ENCODE peak calls at places on chromosomes 7 and 10, in five cellular contexts. One of them, this sample, is unnamed.

GRCh38 chr10:18352175-18352574 is 212.0 kb downstream of the CACNB2 start:
- DNase-seq in keratinocyte: no peak
- DNase-seq in mesendoderm: no peak
- DNase-seq in neural progenitor cell: no peak
- DNase-seq in fibroblast of lung: no peak
- DNase-seq in this sample: no peak

GRCh38 chr10:67976292-67977245 is 92.1 kb downstream of the SIRT1 start:
- DNase-seq in keratinocyte: no peak
- DNase-seq in mesendoderm: no peak
- DNase-seq in neural progenitor cell: peak
- DNase-seq in fibroblast of lung: no peak
- DNase-seq in this sample: no peak

GRCh38 chr7:46654546-46655443 is 733.7 kb upstream of the IGFBP3 start:
- DNase-seq in keratinocyte: peak
- DNase-seq in mesendoderm: no peak
- DNase-seq in neural progenitor cell: no peak
- DNase-seq in fibroblast of lung: no peak
- DNase-seq in this sample: peak

GRCh38 chr7:155597753-155598140 is 46.7 kb upstream of the RBM33 start:
- DNase-seq in keratinocyte: no peak
- DNase-seq in mesendoderm: no peak
- DNase-seq in neural progenitor cell: no peak
- DNase-seq in fibroblast of lung: no peak
- DNase-seq in this sample: no peak

GRCh38 chr7:28840515-28841125 is 117.5 kb downstream of the TRIL start:
- DNase-seq in keratinocyte: no peak
- DNase-seq in mesendoderm: peak
- DNase-seq in neural progenitor cell: no peak
- DNase-seq in fibroblast of lung: peak
- DNase-seq in this sample: no peak

GRCh38 chr10:70594161-70594560 is 8.4 kb downstream of the PRF1 start:
- DNase-seq in keratinocyte: no peak
- DNase-seq in mesendoderm: no peak
- DNase-seq in neural progenitor cell: no peak
- DNase-seq in fibroblast of lung: no peak
- DNase-seq in this sample: no peak

GRCh38 chr10:101952196-101952595 is 103.8 kb downstream of the ARMH3 start:
- DNase-seq in keratinocyte: no peak
- DNase-seq in mesendoderm: no peak
- DNase-seq in neural progenitor cell: no peak
- DNase-seq in fibroblast of lung: no peak
- DNase-seq in this sample: no peak

GRCh38 chr10:52729259-52730104 is 43.1 kb downstream of the MBL2 start:
- DNase-seq in keratinocyte: no peak
- DNase-seq in mesendoderm: peak
- DNase-seq in neural progenitor cell: peak
- DNase-seq in fibroblast of lung: peak
- DNase-seq in this sample: peak

GRCh38 chr10:89692416-89692815 is 9.0 kb upstream of the KIF20B start:
- DNase-seq in keratinocyte: no peak
- DNase-seq in mesendoderm: no peak
- DNase-seq in neural progenitor cell: no peak
- DNase-seq in fibroblast of lung: no peak
- DNase-seq in this sample: no peak

GRCh38 chr10:43060291-43060690 is 16.6 kb upstream of the RET start:
- DNase-seq in keratinocyte: no peak
- DNase-seq in mesendoderm: no peak
- DNase-seq in neural progenitor cell: no peak
- DNase-seq in fibroblast of lung: no peak
- DNase-seq in this sample: peak

DNA sequence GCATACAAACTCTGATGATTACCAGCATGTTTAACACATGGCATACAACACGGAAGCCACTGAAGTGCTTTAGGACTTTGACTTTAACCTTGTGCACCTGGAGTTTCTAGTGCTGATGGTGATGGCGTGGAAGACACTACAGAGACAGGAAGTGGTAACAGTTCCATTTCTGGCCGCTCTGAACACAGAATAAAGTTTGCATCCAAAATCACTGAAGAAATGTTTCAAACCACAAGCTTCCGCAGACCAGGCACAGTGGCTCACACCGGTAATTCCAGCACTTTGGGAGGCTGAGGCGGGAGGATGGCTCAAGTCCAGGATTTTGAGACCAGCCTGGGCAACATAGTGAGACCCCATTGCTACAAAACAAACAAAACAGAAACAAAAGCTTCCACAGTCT is 40.3 kb upstream of the TNPO3 start:
- DNase-seq in keratinocyte: no peak
- DNase-seq in mesendoderm: no peak
- DNase-seq in neural progenitor cell: no peak
- DNase-seq in fibroblast of lung: no peak
- DNase-seq in this sample: no peak
- H3K4me2 ChIP-seq in keratinocyte: no peak
- H3K4me2 ChIP-seq in mesendoderm: no peak
- H3K4me2 ChIP-seq in neural progenitor cell: no peak
- H3K4me2 ChIP-seq in fibroblast of lung: no peak
- H3K4me2 ChIP-seq in this sample: no peak

GRCh38 chr10:87559392-87559791 is 54.7 kb downstream of the MINPP1 start:
- DNase-seq in keratinocyte: no peak
- DNase-seq in mesendoderm: peak
- DNase-seq in neural progenitor cell: no peak
- DNase-seq in fibroblast of lung: no peak
- DNase-seq in this sample: no peak
- H3K4me2 ChIP-seq in keratinocyte: no peak
- H3K4me2 ChIP-seq in mesendoderm: no peak
- H3K4me2 ChIP-seq in neural progenitor cell: no peak
- H3K4me2 ChIP-seq in fibroblast of lung: no peak
- H3K4me2 ChIP-seq in this sample: no peak

GRCh38 chr10:100483876-100484666 is 21.3 kb downstream of the WNT8B start:
- DNase-seq in keratinocyte: no peak
- DNase-seq in mesendoderm: no peak
- DNase-seq in neural progenitor cell: no peak
- DNase-seq in fibroblast of lung: no peak
- DNase-seq in this sample: no peak
- H3K4me2 ChIP-seq in keratinocyte: no peak
- H3K4me2 ChIP-seq in mesendoderm: no peak
- H3K4me2 ChIP-seq in neural progenitor cell: peak
- H3K4me2 ChIP-seq in fibroblast of lung: no peak
- H3K4me2 ChIP-seq in this sample: no peak

DNA sequence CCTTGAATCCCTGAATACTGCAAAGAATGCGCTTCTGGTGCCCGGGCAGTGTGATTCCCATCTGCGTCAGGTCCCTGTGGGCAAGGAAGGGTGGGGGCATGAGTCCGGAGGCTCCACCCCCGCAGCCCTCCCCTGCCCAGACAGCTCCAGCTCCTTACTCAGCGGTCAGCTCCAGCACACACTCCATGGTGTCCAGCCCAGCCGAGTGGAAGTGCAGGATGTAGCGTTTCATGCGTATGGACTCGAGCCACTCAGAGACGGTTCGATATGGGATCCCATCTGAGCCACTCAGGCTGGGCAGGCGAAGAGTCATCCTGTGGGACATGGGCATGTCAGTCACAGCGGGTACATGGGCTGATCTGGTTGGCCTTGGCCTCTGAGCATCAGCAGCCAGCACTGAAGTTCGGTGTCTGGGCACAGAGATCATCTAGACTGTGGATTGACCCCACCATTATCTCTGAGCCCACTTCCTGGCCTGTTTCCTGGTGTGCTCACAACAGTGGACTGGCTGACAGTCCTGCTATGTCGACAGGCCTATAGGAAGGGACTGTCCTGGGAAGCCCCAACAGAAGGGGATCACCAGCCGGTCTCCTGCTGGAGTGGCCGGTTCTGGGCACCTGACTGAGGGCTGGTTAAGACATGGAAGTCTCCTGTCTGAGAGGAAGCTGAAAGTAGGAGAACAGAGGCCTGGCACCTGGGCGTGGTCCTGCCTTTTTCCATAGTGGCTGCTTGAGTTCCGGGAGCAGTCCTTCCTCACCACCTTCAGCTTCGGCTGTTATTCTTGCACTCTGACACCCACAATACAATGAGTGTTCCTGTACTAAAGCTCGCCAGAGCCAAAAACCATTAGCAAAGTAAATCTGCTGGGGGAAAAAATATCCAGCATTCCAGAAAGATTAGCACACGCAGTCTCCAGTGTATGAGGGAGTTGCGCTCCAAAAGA is 10.6 kb downstream of the ZYX start:
- DNase-seq in keratinocyte: no peak
- DNase-seq in mesendoderm: no peak
- DNase-seq in neural progenitor cell: no peak
- DNase-seq in fibroblast of lung: peak
- DNase-seq in this sample: no peak
- H3K4me2 ChIP-seq in keratinocyte: no peak
- H3K4me2 ChIP-seq in mesendoderm: no peak
- H3K4me2 ChIP-seq in neural progenitor cell: no peak
- H3K4me2 ChIP-seq in fibroblast of lung: peak
- H3K4me2 ChIP-seq in this sample: no peak

GRCh38 chr10:113026679-113027078 is 76.6 kb downstream of the TCF7L2 start:
- DNase-seq in keratinocyte: no peak
- DNase-seq in mesendoderm: no peak
- DNase-seq in neural progenitor cell: no peak
- DNase-seq in fibroblast of lung: peak
- DNase-seq in this sample: no peak

GRCh38 chr10:113029055-113029440 is 79.0 kb downstream of the TCF7L2 start:
- DNase-seq in keratinocyte: no peak
- DNase-seq in mesendoderm: no peak
- DNase-seq in neural progenitor cell: no peak
- DNase-seq in fibroblast of lung: no peak
- DNase-seq in this sample: peak

GRCh38 chr10:113028393-113029054 is 78.5 kb downstream of the TCF7L2 start:
- DNase-seq in keratinocyte: no peak
- DNase-seq in mesendoderm: no peak
- DNase-seq in neural progenitor cell: no peak
- DNase-seq in fibroblast of lung: no peak
- DNase-seq in this sample: no peak

GRCh38 chr10:113027230-113027573 is 77.2 kb downstream of the TCF7L2 start:
- DNase-seq in keratinocyte: no peak
- DNase-seq in mesendoderm: no peak
- DNase-seq in neural progenitor cell: no peak
- DNase-seq in fibroblast of lung: no peak
- DNase-seq in this sample: no peak

DNA sequence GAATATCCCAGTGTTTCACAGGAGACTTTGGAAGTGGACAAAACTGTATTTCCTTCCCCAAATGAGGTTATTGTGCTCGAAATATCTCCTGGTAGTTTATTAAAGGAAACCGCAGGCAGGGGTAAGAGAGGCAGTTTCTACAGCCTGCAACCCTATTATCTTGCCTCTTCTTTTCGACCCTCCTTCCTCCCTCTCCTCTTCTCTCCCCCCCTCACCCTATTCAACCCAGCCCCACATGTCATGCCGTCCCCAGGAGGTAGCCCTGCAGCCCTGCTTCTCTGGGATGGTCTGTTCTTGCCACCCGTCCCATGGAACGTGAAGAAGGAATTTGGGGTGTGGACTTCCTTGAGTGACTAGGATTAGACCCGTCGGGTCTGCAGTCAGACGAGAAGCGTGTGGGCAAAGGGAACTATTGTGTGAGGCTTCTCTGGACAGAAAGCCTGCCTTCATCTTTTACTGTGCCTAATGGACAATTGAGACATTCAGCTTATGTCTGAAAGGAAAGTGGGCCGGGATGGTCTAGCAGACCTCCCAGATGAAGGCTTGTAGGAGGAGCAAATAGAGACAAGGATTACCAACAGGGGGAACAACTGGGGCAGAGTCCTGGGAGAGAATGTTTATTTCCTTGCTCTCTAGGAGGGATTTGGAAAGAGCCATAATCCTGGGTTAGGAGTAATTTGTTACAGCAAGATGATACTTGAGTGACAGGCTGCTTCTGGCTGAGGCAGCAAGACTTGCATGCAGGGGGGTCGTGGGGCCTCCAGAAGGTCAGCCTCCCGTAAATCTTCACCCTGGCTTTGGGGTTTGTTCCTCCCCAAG is 77.7 kb downstream of the TCF7L2 start:
- DNase-seq in keratinocyte: no peak
- DNase-seq in mesendoderm: peak
- DNase-seq in neural progenitor cell: peak
- DNase-seq in fibroblast of lung: peak
- DNase-seq in this sample: no peak
- H3K4me2 ChIP-seq in keratinocyte: no peak
- H3K4me2 ChIP-seq in mesendoderm: no peak
- H3K4me2 ChIP-seq in neural progenitor cell: peak
- H3K4me2 ChIP-seq in fibroblast of lung: peak
- H3K4me2 ChIP-seq in this sample: no peak